ENCODE peak calls at places on chromosomes 11 and 22, in seven cellular contexts. N, D, P, W, V, K and F are unnamed samples.
A peak's percentile ranks its signal among the peaks of the same experiment; 100 is the strongest.

GRCh38 chr11:70065318-70066135 is 12.6 kb upstream of the ANO1 start:
- DNase-seq in N (no peak), D (no peak), P (no peak), W (no peak), V (no peak), K (no peak), F (no peak)

GRCh38 chr11:134046681-134047449 is 22.0 kb upstream of the JAM3 start:
- DNase-seq in N (no peak), D (no peak), P (no peak), W (no peak), V (no peak), K (no peak), F (no peak)

GRCh38 chr11:69040581-69041260 is 8.0 kb upstream of the TPCN2 start:
- DNase-seq in N (no peak), D (no peak), P (no peak), W (no peak), V (no peak), K (no peak), F (no peak)

GRCh38 chr11:92632510-92632909 is 336.9 kb upstream of the MTNR1B start:
- DNase-seq in N (no peak), D (no peak), P (peak; percentile 41), W (no peak), V (no peak), K (no peak), F (no peak)

GRCh38 chr11:64790205-64791095 is 12.1 kb upstream of the SF1 start:
- DNase-seq in N (no peak), D (no peak), P (no peak), W (no peak), V (no peak), K (no peak), F (no peak)

GRCh38 chr11:119205080-119205479 is 1.1 kb upstream of the CBL start:
- DNase-seq in N (no peak), D (no peak), P (peak; percentile 23), W (no peak), V (no peak), K (no peak), F (no peak)

GRCh38 chr11:132284048-132284447 is 913.6 kb downstream of the NTM start:
- DNase-seq in N (no peak), D (no peak), P (peak; percentile 40), W (no peak), V (no peak), K (no peak), F (no peak)

GRCh38 chr11:19713221-19714092 is 820 bp downstream of the NAV2 start:
- DNase-seq in N (no peak), D (no peak), P (peak; percentile 52), W (no peak), V (no peak), K (peak; percentile 10), F (no peak)

GRCh38 chr22:37515902-37516301 is 3.3 kb downstream of the CARD10 start:
- DNase-seq in N (no peak), D (no peak), P (no peak), W (no peak), V (no peak), K (no peak), F (no peak)

GRCh38 chr22:21587803-21588611 is 20.5 kb downstream of the UBE2L3 start:
- DNase-seq in N (no peak), D (no peak), P (no peak), W (no peak), V (peak; percentile 22), K (no peak), F (no peak)

GRCh38 chr11:75733346-75734107 is 15.9 kb downstream of the MOGAT2 start:
- DNase-seq in N (peak; percentile 61), D (peak; percentile 13), P (no peak), W (no peak), V (no peak), K (no peak), F (no peak)

GRCh38 chr11:82960000-82960778 is 58.7 kb downstream of the DDIAS start:
- DNase-seq in N (no peak), D (no peak), P (no peak), W (no peak), V (no peak), K (no peak), F (no peak)

GRCh38 chr11:15754221-15754620 is 602.1 kb downstream of the SOX6 start:
- DNase-seq in N (no peak), D (no peak), P (no peak), W (no peak), V (no peak), K (no peak), F (no peak)

GRCh38 chr11:78801161-78801884 is 226.7 kb upstream of the NARS2 start:
- DNase-seq in N (peak; percentile 69), D (peak; percentile 87), P (no peak), W (no peak), V (peak; percentile 37), K (peak; percentile 91), F (no peak)

GRCh38 chr22:37482244-37482643 is 3.9 kb downstream of the MFNG start:
- DNase-seq in N (no peak), D (no peak), P (no peak), W (no peak), V (no peak), K (no peak), F (no peak)

GRCh38 chr11:95301497-95301896 is 70.5 kb upstream of the SESN3 start:
- DNase-seq in N (peak; percentile 30), D (no peak), P (no peak), W (no peak), V (no peak), K (no peak), F (no peak)

GRCh38 chr22:24981656-24982055 is 29.1 kb downstream of the KIAA1671 start:
- DNase-seq in N (no peak), D (no peak), P (no peak), W (no peak), V (no peak), K (no peak), F (no peak)

GRCh38 chr11:69312418-69313399 is 18.8 kb downstream of the MYEOV start:
- DNase-seq in N (no peak), D (no peak), P (no peak), W (no peak), V (no peak), K (peak; percentile 61), F (peak; percentile 50)

GRCh38 chr11:4991066-4991465 is 3.6 kb upstream of the OR51L1 start:
- DNase-seq in N (no peak), D (no peak), P (peak; percentile 28), W (no peak), V (no peak), K (no peak), F (no peak)

GRCh38 chr11:46664612-46665011 is 35.8 kb downstream of the ARHGAP1 start:
- DNase-seq in N (no peak), D (no peak), P (no peak), W (no peak), V (no peak), K (no peak), F (no peak)

GRCh38 chr11:8442301-8442700 is 151.7 kb downstream of the STK33 start:
- DNase-seq in N (no peak), D (no peak), P (peak; percentile 27), W (no peak), V (no peak), K (no peak), F (no peak)

GRCh38 chr22:20436309-20437252 is 1.0 kb downstream of the SCARF2 start:
- DNase-seq in N (no peak), D (no peak), P (peak; percentile 67), W (no peak), V (no peak), K (peak; percentile 20), F (no peak)
- TF ChIP-seq POLR2AphosphoS5 in N (no peak), D (no peak), P (no peak), W (no peak), V (no peak), K (no peak), F (no peak)

GRCh38 chr11:72584293-72584921 is 89.8 kb downstream of the PDE2A start:
- DNase-seq in N (peak; percentile 48), D (no peak), P (peak; percentile 87), W (no peak), V (peak; percentile 60), K (no peak), F (no peak)
- TF ChIP-seq POLR2AphosphoS5 in N (no peak), D (no peak), P (peak; percentile 47), W (no peak), V (no peak), K (no peak), F (no peak)

DNA sequence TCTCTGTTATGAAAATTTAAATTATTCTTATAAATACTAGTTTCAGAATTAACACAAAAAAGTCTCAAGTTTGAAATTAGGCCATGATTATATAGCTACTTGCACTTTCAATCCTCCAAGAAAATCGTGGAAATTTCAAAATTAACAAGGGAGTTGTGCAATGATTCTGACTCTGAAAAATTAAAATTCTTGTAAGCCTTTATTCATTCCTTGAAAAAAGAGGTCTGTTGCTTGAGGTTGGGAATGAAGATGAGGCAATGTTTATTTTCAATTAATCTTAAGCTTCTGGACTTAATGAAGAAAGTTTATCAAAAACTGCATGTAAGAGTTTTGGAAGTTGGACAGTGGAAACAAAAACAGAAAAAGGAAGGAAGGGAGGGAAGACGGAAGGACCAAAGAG is 128.2 kb upstream of the FIBIN start:
- DNase-seq in N (no peak), D (no peak), P (no peak), W (no peak), V (no peak), K (no peak), F (no peak)
- TF ChIP-seq POLR2AphosphoS5 in N (no peak), D (no peak), P (no peak), W (no peak), V (no peak), K (no peak), F (no peak)

DNA sequence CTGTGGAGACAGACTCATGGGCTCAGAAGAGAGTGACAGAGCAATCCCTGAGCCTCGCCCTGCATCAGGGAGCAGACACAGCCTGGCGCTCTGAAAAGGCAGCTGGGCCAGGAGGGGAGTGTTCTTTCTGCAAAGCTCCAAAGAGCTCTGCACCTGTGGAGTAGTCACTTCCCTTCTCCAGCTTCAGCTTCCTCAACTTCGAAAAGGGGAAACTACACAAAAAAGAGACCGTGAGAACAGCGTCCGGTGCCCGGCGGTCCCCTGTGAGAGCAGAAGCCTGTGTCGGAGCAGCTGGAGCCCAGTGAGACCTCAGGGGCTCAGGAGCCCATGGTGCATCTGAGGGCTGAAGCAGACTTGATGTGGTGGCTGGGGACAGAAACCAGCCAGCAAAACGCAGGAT is 35.1 kb downstream of the TP53I11 start:
- DNase-seq in N (no peak), D (no peak), P (no peak), W (no peak), V (no peak), K (no peak), F (no peak)
- TF ChIP-seq POLR2AphosphoS5 in N (no peak), D (no peak), P (no peak), W (no peak), V (no peak), K (no peak), F (no peak)

GRCh38 chr22:30301995-30302809 is 12.9 kb upstream of the CASTOR1 start:
- DNase-seq in N (peak; percentile 44), D (no peak), P (no peak), W (no peak), V (peak; percentile 70), K (no peak), F (peak; percentile 58)
- TF ChIP-seq POLR2AphosphoS5 in N (no peak), D (peak; percentile 25), P (no peak), W (no peak), V (peak; percentile 31), K (no peak), F (no peak)

DNA sequence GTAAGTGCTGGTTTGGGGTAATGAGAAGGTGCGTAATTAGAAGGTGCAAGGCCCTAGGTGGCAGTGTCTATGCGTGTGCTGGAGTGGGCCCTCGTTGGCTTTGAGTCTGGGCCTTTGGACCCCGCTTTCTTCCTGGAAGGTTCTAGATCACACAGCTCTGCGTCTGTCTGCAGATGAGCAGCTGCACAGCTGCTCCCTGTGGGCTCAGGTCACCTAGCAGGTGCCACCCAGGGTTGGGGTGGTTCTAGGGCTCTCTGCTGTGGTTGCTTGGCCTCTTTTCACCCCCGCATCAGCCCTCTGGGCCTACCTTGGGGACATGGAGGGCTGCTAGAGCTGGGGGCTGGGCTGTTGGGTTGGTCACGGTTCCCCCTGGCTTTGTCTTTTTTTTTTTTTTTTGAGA is 10.4 kb downstream of the RELT start:
- DNase-seq in N (no peak), D (no peak), P (no peak), W (no peak), V (no peak), K (no peak), F (no peak)
- TF ChIP-seq POLR2AphosphoS5 in N (no peak), D (no peak), P (no peak), W (no peak), V (no peak), K (no peak), F (no peak)